ENCODE peak calls at places on chromosomes 4 and X, in six cellular contexts. H is astrocyte, B is colonic mucosa, N is upper lobe of left lung, E is tibial artery, Y is neural progenitor cell. D is an unnamed sample. For H3K9me3, the result is how much of the 10 kb centered on the place peaks cover.

GRCh38 chr4:153528705-153529493 is 62.7 kb downstream of the TMEM131L start:
- DNase-seq in H (no peak), B (peak), N (no peak), E (no peak), Y (no peak), D (no peak)

GRCh38 chr4:37693450-37694190 is 7.4 kb upstream of the RELL1 start:
- DNase-seq in H (peak), B (no peak), N (no peak), E (no peak), Y (no peak), D (no peak)

GRCh38 chr4:89486042-89486441 is 178.4 kb upstream of the GPRIN3 start:
- DNase-seq in H (peak), B (no peak), N (no peak), E (no peak), Y (no peak), D (no peak)

GRCh38 chrX:916235-916609 is 285.6 kb downstream of the SHOX start:
- DNase-seq in H (no peak), B (no peak), N (no peak), E (no peak), Y (no peak), D (no peak)

GRCh38 chrX:41909068-41909467 is 14.3 kb downstream of the CASK start:
- DNase-seq in H (no peak), B (no peak), N (no peak), E (no peak), Y (no peak), D (no peak)

GRCh38 chr4:177444911-177445736 is 2.9 kb upstream of the AGA start:
- DNase-seq in H (no peak), B (peak), N (no peak), E (no peak), Y (no peak), D (no peak)

GRCh38 chr4:7365472-7366179 is 69.1 kb downstream of the PSAPL1 start:
- DNase-seq in H (no peak), B (no peak), N (no peak), E (no peak), Y (no peak), D (no peak)

GRCh38 chr4:99587803-99588202 is 13.2 kb downstream of the MTTP start:
- DNase-seq in H (peak), B (no peak), N (no peak), E (no peak), Y (no peak), D (no peak)

GRCh38 chrX:48472225-48472624 is 2.2 kb upstream of the SLC38A5 start:
- DNase-seq in H (no peak), B (no peak), N (no peak), E (no peak), Y (no peak), D (no peak)

GRCh38 chr4:170698334-170698733 is 608.6 kb upstream of the AADAT start:
- DNase-seq in H (no peak), B (no peak), N (no peak), E (no peak), Y (no peak), D (no peak)

GRCh38 chr4:90060039-90060438 is 67.2 kb upstream of the CCSER1 start:
- DNase-seq in H (no peak), B (no peak), N (no peak), E (no peak), Y (no peak), D (no peak)

GRCh38 chrX:42740456-42740855 is 37.5 kb downstream of the PPP1R2C start:
- DNase-seq in H (no peak), B (no peak), N (no peak), E (no peak), Y (no peak), D (no peak)

GRCh38 chr4:71860643-71861042 is 76.8 kb upstream of the GC start:
- DNase-seq in H (no peak), B (no peak), N (no peak), E (no peak), Y (peak), D (no peak)

GRCh38 chrX:135384161-135384836 is 37.4 kb upstream of the SMIM10L2A start:
- DNase-seq in H (no peak), B (no peak), N (no peak), E (no peak), Y (no peak), D (no peak)

GRCh38 chrX:15721911-15722310 is 16.2 kb upstream of the CA5B start:
- DNase-seq in H (no peak), B (no peak), N (no peak), E (no peak), Y (no peak), D (no peak)

GRCh38 chr4:16256343-16256742 is 30.1 kb upstream of the TAPT1 start:
- DNase-seq in H (no peak), B (no peak), N (peak), E (no peak), Y (no peak), D (no peak)

GRCh38 chr4:85755285-85755684 is 280.3 kb downstream of the ARHGAP24 start:
- DNase-seq in H (no peak), B (no peak), N (no peak), E (no peak), Y (no peak), D (no peak)

GRCh38 chr4:121140712-121141111 is 23.4 kb downstream of the TNIP3 start:
- DNase-seq in H (peak), B (no peak), N (no peak), E (no peak), Y (no peak), D (no peak)

GRCh38 chr4:42655921-42656735 is 777 bp downstream of the ATP8A1 start:
- DNase-seq in H (no peak), B (peak), N (peak), E (peak), Y (peak), D (no peak)

GRCh38 chr4:41410049-41410448 is 127.9 kb upstream of the LIMCH1 start:
- DNase-seq in H (no peak), B (no peak), N (no peak), E (no peak), Y (no peak), D (no peak)

GRCh38 chr4:9898596-9899345 is 117.3 kb downstream of the DRD5 start:
- DNase-seq in H (no peak), B (peak), N (no peak), E (no peak), Y (peak), D (no peak)

GRCh38 chr4:70651864-70652506 is 14.3 kb downstream of the JCHAIN start:
- DNase-seq in H (peak), B (no peak), N (no peak), E (no peak), Y (peak), D (no peak)

GRCh38 chrX:17081535-17081934 is 135.1 kb downstream of the REPS2 start:
- DNase-seq in H (no peak), B (no peak), N (no peak), E (no peak), Y (no peak), D (no peak)

GRCh38 chr4:5710962-5711478 is at the start of gene EVC:
- DNase-seq in H (peak), B (peak), N (peak), E (peak), Y (peak), D (peak)

DNA sequence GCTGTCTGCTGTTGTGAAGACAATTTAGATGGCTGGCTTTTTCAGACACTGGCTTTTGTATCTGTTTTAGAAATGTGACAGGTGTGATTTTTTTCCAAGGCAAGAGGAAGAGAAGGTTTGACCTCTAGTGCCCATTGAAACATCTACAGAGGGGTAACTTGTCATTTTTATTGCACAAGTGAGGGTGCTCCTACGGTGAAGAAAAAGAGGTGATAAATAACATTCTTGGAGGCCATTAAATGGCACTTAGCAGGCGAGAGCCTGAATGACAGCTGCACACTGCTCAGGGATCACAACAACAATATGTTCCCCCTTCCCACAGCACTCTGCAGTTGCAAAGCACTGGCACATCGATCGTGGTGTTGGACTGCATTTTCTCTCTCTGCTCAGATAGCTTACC is 23.0 kb downstream of the FAM184B start:
- DNase-seq in H (no peak), B (no peak), N (no peak), E (no peak), Y (no peak), D (no peak)
- H3K9me3 ChIP-seq in H (under half), B (under half), N (under half), E (under half), Y (under half), D (under half)

GRCh38 chr4:151206241-151207005 is 70.5 kb upstream of the PRSS48 start:
- DNase-seq in H (no peak), B (no peak), N (no peak), E (no peak), Y (no peak), D (no peak)
- H3K27ac ChIP-seq in H (no peak), B (no peak), N (peak), E (peak), Y (no peak), D (no peak)

GRCh38 chrX:44952329-44953027 is 79.5 kb downstream of the KDM6A start:
- DNase-seq in H (no peak), B (no peak), N (no peak), E (no peak), Y (no peak), D (no peak)

GRCh38 chrX:44947995-44948394 is 75.0 kb downstream of the KDM6A start:
- DNase-seq in H (no peak), B (no peak), N (no peak), E (no peak), Y (peak), D (no peak)

GRCh38 chrX:44951572-44952067 is 78.6 kb downstream of the KDM6A start:
- DNase-seq in H (no peak), B (no peak), N (no peak), E (no peak), Y (no peak), D (no peak)

GRCh38 chrX:44946771-44947170 is 73.8 kb downstream of the KDM6A start:
- DNase-seq in H (peak), B (no peak), N (no peak), E (no peak), Y (no peak), D (no peak)

GRCh38 chrX:44949125-44949524 is 76.1 kb downstream of the KDM6A start:
- DNase-seq in H (no peak), B (no peak), N (no peak), E (no peak), Y (no peak), D (no peak)
- H3K9me3 ChIP-seq in H (under half), B (under half), N (under half), E (under half), Y (under half), D (under half)

DNA sequence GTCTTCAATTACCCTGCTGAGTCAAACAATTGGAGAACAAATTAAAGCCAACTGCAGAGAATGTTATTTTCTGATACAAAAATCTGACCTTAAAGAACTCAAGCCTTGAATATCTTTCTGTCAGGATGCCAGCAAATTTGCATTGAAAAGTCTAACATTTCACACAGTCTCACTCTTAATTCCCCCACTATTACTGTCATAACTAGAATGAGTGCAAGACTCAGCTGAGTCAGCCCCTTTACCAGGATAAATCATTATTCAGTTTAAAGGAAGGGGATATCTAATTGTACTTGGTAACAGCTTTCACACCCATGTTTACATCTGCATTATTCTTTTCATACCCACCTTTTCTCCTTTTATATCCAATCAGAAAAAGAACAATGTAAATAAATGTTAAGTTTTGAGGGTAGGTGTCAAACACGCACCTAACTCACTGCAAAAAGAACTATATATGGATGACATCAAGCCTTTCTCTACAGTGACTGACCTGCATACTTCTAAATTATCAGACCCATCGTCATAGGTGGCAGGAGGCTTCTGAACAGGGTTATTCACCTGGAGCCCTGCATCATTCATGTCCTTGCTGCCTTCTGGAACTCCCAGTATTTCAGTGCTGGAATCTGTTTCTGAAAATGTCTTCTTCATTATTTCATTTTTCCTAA is 117.4 kb downstream of the TMA16 start:
- DNase-seq in H (no peak), B (no peak), N (no peak), E (no peak), Y (no peak), D (no peak)
- H3K27ac ChIP-seq in H (no peak), B (no peak), N (peak), E (no peak), Y (no peak), D (no peak)

GRCh38 chrX:78316310-78316709 is 11.1 kb downstream of the CYSLTR1 start:
- DNase-seq in H (no peak), B (no peak), N (no peak), E (no peak), Y (no peak), D (no peak)

GRCh38 chrX:78315745-78316144 is 11.7 kb downstream of the CYSLTR1 start:
- DNase-seq in H (no peak), B (no peak), N (no peak), E (no peak), Y (no peak), D (no peak)

GRCh38 chrX:78313526-78313925 is 13.9 kb downstream of the CYSLTR1 start:
- DNase-seq in H (no peak), B (no peak), N (no peak), E (no peak), Y (no peak), D (no peak)

DNA sequence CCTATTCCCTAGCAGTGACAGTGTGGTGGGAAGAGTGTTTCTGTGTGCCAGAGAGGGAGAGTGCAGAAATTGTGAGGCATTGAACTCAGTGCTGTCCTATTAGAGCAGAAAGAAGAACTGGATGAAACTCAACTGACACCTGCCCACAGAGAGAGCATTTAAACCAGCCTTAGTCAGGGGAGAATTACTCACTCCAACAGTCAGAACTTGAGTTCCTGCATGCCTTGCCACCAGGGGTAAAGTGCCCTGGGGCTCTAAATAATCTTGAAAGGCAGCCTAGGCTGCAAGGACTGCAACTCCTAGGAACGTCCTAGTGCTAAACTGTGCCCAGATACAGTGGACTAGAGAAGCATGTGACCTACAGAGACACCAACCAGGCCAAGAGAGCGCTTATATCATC is 12.8 kb downstream of the CYSLTR1 start:
- DNase-seq in H (no peak), B (no peak), N (no peak), E (no peak), Y (no peak), D (no peak)
- H3K9me3 ChIP-seq in H (under half), B (under half), N (under half), E (under half), Y (under half), D (under half)

GRCh38 chr4:129344058-129344457 is 248.1 kb downstream of the C4orf33 start:
- DNase-seq in H (no peak), B (peak), N (no peak), E (no peak), Y (peak), D (no peak)

GRCh38 chr4:129345680-129346079 is 249.7 kb downstream of the C4orf33 start:
- DNase-seq in H (no peak), B (no peak), N (peak), E (no peak), Y (no peak), D (no peak)

GRCh38 chr4:129346760-129347159 is 250.8 kb downstream of the C4orf33 start:
- DNase-seq in H (no peak), B (no peak), N (no peak), E (no peak), Y (peak), D (no peak)

DNA sequence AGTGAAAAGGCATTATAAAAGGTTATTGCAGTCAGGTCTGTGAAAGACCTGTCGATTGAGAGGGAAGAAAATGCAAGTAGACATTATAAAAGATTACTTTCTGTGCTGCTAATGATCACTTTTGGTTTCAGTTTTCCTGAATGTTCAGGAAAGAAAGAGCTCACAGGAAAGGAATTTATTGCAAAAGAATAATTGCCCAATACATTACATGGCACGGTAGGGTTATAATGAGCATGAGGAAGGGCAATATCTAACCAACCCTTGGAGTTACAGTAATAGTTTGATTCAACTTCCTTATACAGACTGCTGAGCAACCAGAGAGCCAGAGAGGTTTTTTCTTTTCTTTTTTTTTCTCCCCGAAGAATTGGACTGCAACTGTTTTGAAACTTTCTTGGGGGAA is 246.9 kb downstream of the C4orf33 start:
- DNase-seq in H (peak), B (no peak), N (no peak), E (no peak), Y (no peak), D (no peak)
- H3K27ac ChIP-seq in H (no peak), B (peak), N (peak), E (no peak), Y (no peak), D (peak)

GRCh38 chrX:62839596-62839995 is 511.5 kb downstream of the SPIN4 start:
- DNase-seq in H (no peak), B (no peak), N (no peak), E (no peak), Y (no peak), D (no peak)
- H3K9me3 ChIP-seq in H (under half), B (under half), N (under half), E (under half), Y (under half), D (under half)

GRCh38 chrX:97308161-97308560 is 424.5 kb downstream of the RPA4 start:
- DNase-seq in H (peak), B (no peak), N (no peak), E (no peak), Y (no peak), D (no peak)

GRCh38 chrX:97311066-97311778 is 427.5 kb downstream of the RPA4 start:
- DNase-seq in H (no peak), B (no peak), N (no peak), E (no peak), Y (no peak), D (no peak)

GRCh38 chrX:97309717-97310116 is 426.0 kb downstream of the RPA4 start:
- DNase-seq in H (no peak), B (no peak), N (no peak), E (no peak), Y (no peak), D (no peak)

GRCh38 chrX:97306771-97307470 is 423.2 kb downstream of the RPA4 start:
- DNase-seq in H (no peak), B (no peak), N (no peak), E (no peak), Y (peak), D (no peak)

DNA sequence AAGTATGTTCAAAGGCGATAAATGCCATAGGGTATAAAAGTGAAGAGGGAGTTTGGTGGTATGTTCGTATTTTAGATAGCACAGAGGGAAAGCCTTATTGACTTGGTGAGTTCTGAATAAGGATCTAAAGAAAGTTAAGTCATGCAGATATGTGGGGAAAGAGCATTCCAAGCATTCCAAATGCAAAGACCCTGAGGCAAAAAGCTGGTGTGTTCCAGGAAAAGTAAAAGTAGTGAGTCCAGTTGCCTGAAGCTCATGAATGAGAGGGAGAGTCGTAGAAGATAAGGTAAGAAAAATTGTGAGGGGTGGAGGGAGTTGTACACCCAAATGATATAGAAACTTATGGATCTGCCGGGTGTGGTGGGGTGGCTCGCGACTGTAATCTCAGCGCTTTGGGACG is 426.7 kb downstream of the RPA4 start:
- DNase-seq in H (peak), B (no peak), N (no peak), E (no peak), Y (peak), D (no peak)
- H3K27ac ChIP-seq in H (no peak), B (no peak), N (no peak), E (no peak), Y (peak), D (no peak)

GRCh38 chrX:30793075-30793766 is 95.8 kb downstream of the TAB3 start:
- DNase-seq in H (no peak), B (no peak), N (no peak), E (no peak), Y (no peak), D (peak)

GRCh38 chrX:30794497-30794896 is 94.6 kb downstream of the TAB3 start:
- DNase-seq in H (no peak), B (no peak), N (no peak), E (no peak), Y (no peak), D (no peak)

GRCh38 chrX:30791296-30792278 is 97.5 kb downstream of the TAB3 start:
- DNase-seq in H (no peak), B (no peak), N (no peak), E (no peak), Y (no peak), D (no peak)

GRCh38 chrX:30795981-30796958 is 92.8 kb downstream of the TAB3 start:
- DNase-seq in H (no peak), B (no peak), N (no peak), E (no peak), Y (no peak), D (peak)

GRCh38 chrX:30793767-30794103 is 95.3 kb downstream of the TAB3 start:
- DNase-seq in H (no peak), B (no peak), N (no peak), E (no peak), Y (no peak), D (no peak)
- H3K9me3 ChIP-seq in H (under half), B (under half), N (under half), E (under half), Y (under half), D (under half)

D was measured in vagina.